ENCODE peak calls at places on chromosomes 11 and 22, in five cellular contexts. One of them, this sample, is unnamed.

GRCh38 chr11:112270551-112271180 is 10.0 kb upstream of the PLET1 start:
- DNase-seq in IMR-90: no peak
- DNase-seq in fibroblast of lung: no peak
- DNase-seq in body of pancreas: peak
- DNase-seq in pancreas: no peak
- DNase-seq in this sample: no peak

GRCh38 chr11:44590769-44591168 is 25.3 kb downstream of the CD82 start:
- DNase-seq in IMR-90: no peak
- DNase-seq in fibroblast of lung: no peak
- DNase-seq in body of pancreas: no peak
- DNase-seq in pancreas: no peak
- DNase-seq in this sample: no peak

GRCh38 chr11:109490953-109491733 is 69.2 kb downstream of the C11orf87 start:
- DNase-seq in IMR-90: peak
- DNase-seq in fibroblast of lung: peak
- DNase-seq in body of pancreas: no peak
- DNase-seq in pancreas: no peak
- DNase-seq in this sample: peak

GRCh38 chr22:46542011-46542985 is 4.9 kb upstream of the CELSR1 start:
- DNase-seq in IMR-90: peak
- DNase-seq in fibroblast of lung: peak
- DNase-seq in body of pancreas: peak
- DNase-seq in pancreas: peak
- DNase-seq in this sample: peak

GRCh38 chr11:10294289-10294953 is 402 bp upstream of the SBF2 start:
- DNase-seq in IMR-90: peak
- DNase-seq in fibroblast of lung: peak
- DNase-seq in body of pancreas: peak
- DNase-seq in pancreas: peak
- DNase-seq in this sample: peak

GRCh38 chr22:18130699-18131429 is 19.1 kb upstream of the USP18 start:
- DNase-seq in IMR-90: no peak
- DNase-seq in fibroblast of lung: no peak
- DNase-seq in body of pancreas: no peak
- DNase-seq in pancreas: no peak
- DNase-seq in this sample: no peak

GRCh38 chr11:383431-383830 is 10.6 kb upstream of the PKP3 start:
- DNase-seq in IMR-90: no peak
- DNase-seq in fibroblast of lung: no peak
- DNase-seq in body of pancreas: no peak
- DNase-seq in pancreas: peak
- DNase-seq in this sample: no peak

GRCh38 chr11:56885182-56885581 is 103.5 kb upstream of the OR5AK2 start:
- DNase-seq in IMR-90: no peak
- DNase-seq in fibroblast of lung: no peak
- DNase-seq in body of pancreas: peak
- DNase-seq in pancreas: no peak
- DNase-seq in this sample: no peak

DNA sequence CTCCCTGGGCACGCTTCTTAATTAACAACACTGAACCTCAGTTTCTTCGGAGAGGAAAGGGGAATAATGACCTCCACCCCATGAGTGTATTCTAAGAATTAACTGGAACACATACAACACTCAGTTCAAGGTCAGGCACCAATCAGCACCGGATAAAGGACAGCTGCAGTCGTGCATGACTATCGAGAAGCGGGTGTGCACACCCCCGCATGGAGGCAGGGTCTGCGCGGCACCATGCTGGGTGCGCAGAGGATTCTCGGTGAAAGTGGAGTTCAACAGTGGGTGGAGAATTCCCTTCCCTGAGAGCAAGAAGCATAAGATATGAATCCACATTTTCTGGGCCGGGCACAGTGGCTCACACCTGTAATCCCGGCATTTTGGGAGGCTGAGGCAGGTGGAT is 31.1 kb upstream of the BAIAP2L2 start:
- DNase-seq in IMR-90: no peak
- DNase-seq in fibroblast of lung: no peak
- DNase-seq in body of pancreas: no peak
- DNase-seq in pancreas: no peak
- DNase-seq in this sample: no peak
- TF ChIP-seq CTCF in IMR-90: no peak
- TF ChIP-seq CTCF in fibroblast of lung: no peak
- TF ChIP-seq CTCF in body of pancreas: no peak
- TF ChIP-seq CTCF in pancreas: no peak
- TF ChIP-seq CTCF in this sample: no peak

GRCh38 chr11:102268985-102269470 is 48.3 kb upstream of the BIRC3 start:
- DNase-seq in IMR-90: no peak
- DNase-seq in fibroblast of lung: no peak
- DNase-seq in body of pancreas: no peak
- DNase-seq in pancreas: no peak
- DNase-seq in this sample: no peak
- H3K4me3 ChIP-seq in IMR-90: peak
- H3K4me3 ChIP-seq in fibroblast of lung: peak
- H3K4me3 ChIP-seq in body of pancreas: no peak
- H3K4me3 ChIP-seq in pancreas: no peak
- H3K4me3 ChIP-seq in this sample: peak

GRCh38 chr11:67261942-67262681 is 4.2 kb upstream of the GRK2 start:
- DNase-seq in IMR-90: no peak
- DNase-seq in fibroblast of lung: no peak
- DNase-seq in body of pancreas: no peak
- DNase-seq in pancreas: no peak
- DNase-seq in this sample: no peak

GRCh38 chr11:67264260-67264659 is 2.0 kb upstream of the GRK2 start:
- DNase-seq in IMR-90: no peak
- DNase-seq in fibroblast of lung: no peak
- DNase-seq in body of pancreas: no peak
- DNase-seq in pancreas: no peak
- DNase-seq in this sample: no peak

GRCh38 chr11:67260406-67260805 is 5.9 kb upstream of the GRK2 start:
- DNase-seq in IMR-90: no peak
- DNase-seq in fibroblast of lung: no peak
- DNase-seq in body of pancreas: no peak
- DNase-seq in pancreas: no peak
- DNase-seq in this sample: no peak

GRCh38 chr11:67262731-67263675 is 3.3 kb upstream of the GRK2 start:
- DNase-seq in IMR-90: peak
- DNase-seq in fibroblast of lung: peak
- DNase-seq in body of pancreas: peak
- DNase-seq in pancreas: peak
- DNase-seq in this sample: peak

GRCh38 chr11:67261635-67261941 is 4.7 kb upstream of the GRK2 start:
- DNase-seq in IMR-90: no peak
- DNase-seq in fibroblast of lung: no peak
- DNase-seq in body of pancreas: no peak
- DNase-seq in pancreas: no peak
- DNase-seq in this sample: no peak
- TF ChIP-seq CTCF in IMR-90: peak
- TF ChIP-seq CTCF in fibroblast of lung: no peak
- TF ChIP-seq CTCF in body of pancreas: no peak
- TF ChIP-seq CTCF in pancreas: no peak
- TF ChIP-seq CTCF in this sample: peak

DNA sequence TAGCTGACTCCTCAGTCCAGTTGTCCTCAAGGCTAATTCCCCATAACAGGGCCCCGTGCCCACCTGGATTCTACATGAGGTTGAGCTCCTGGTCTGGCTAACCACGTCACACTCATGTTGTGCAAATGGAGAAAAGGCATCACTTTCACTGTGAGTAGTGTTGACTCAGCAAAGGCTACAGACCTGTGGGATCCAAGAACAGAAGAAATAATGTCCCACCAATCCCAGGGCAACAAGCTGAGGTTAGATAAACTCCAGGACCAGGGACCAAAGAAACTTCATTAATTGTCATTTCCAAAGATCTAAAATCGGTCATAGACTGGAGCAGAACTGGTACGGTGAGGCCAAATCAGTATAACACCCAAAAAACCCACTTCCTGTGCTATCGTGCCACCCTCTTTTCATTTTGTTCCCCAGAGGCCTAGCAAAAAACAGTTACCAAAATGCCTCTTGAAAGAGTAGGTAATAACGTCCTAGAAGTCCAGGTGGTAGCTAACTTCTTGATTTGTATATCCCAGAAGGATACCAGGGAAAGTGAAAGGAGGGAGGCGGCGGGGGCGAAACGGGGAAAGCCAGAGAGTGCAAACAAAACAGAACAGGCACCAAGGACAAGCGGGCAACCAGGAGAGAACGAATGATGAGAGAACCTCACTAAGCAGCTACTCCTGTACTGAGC is 1.4 kb downstream of the PCSK7 start:
- DNase-seq in IMR-90: peak
- DNase-seq in fibroblast of lung: peak
- DNase-seq in body of pancreas: no peak
- DNase-seq in pancreas: no peak
- DNase-seq in this sample: peak
- H3K4me3 ChIP-seq in IMR-90: no peak
- H3K4me3 ChIP-seq in fibroblast of lung: peak
- H3K4me3 ChIP-seq in body of pancreas: no peak
- H3K4me3 ChIP-seq in pancreas: no peak
- H3K4me3 ChIP-seq in this sample: peak

This sample was measured in cardiac fibroblast.